ENCODE peak calls at places on chromosome 11, in nine cellular contexts. One of them, this sample, is unnamed.

GRCh38 chr11:44609783-44610155 is 44.3 kb downstream of the CD82 start:
- DNase-seq in adrenal gland: no peak
- DNase-seq in AG10803: no peak
- DNase-seq in mucosa of descending colon: no peak
- DNase-seq in body of pancreas: no peak
- DNase-seq in transverse colon: no peak
- DNase-seq in foreskin fibroblast: no peak
- DNase-seq in cardiac fibroblast: no peak
- DNase-seq in fibroblast of villous mesenchyme: no peak
- DNase-seq in this sample: no peak

GRCh38 chr11:3169235-3169951 is 4.3 kb upstream of the OSBPL5 start:
- DNase-seq in cardiac fibroblast: peak; percentile 72
- DNase-seq in mucosa of descending colon: no peak
- DNase-seq in AG10803: peak; percentile 72
- DNase-seq in foreskin fibroblast: peak; percentile 91
- DNase-seq in transverse colon: peak; percentile 24
- DNase-seq in fibroblast of villous mesenchyme: peak; percentile 77
- DNase-seq in adrenal gland: peak; percentile 63
- DNase-seq in body of pancreas: peak; percentile 43
- DNase-seq in this sample: no peak

GRCh38 chr11:118343248-118343647 is 743 bp upstream of the CD3D start:
- DNase-seq in adrenal gland: no peak
- DNase-seq in cardiac fibroblast: no peak
- DNase-seq in transverse colon: no peak
- DNase-seq in AG10803: no peak
- DNase-seq in body of pancreas: no peak
- DNase-seq in fibroblast of villous mesenchyme: no peak
- DNase-seq in mucosa of descending colon: no peak
- DNase-seq in foreskin fibroblast: no peak
- DNase-seq in this sample: no peak

GRCh38 chr11:125253795-125254525 is 89.4 kb downstream of the PKNOX2 start:
- DNase-seq in adrenal gland: no peak
- DNase-seq in AG10803: no peak
- DNase-seq in foreskin fibroblast: no peak
- DNase-seq in fibroblast of villous mesenchyme: peak; percentile 24
- DNase-seq in cardiac fibroblast: no peak
- DNase-seq in body of pancreas: no peak
- DNase-seq in transverse colon: no peak
- DNase-seq in mucosa of descending colon: no peak
- DNase-seq in this sample: no peak

GRCh38 chr11:1875093-1875785 is 16.5 kb downstream of the PRR33 start:
- DNase-seq in mucosa of descending colon: peak; percentile 45
- DNase-seq in AG10803: no peak
- DNase-seq in transverse colon: peak; percentile 7
- DNase-seq in adrenal gland: peak; percentile 46
- DNase-seq in foreskin fibroblast: peak; percentile 23
- DNase-seq in cardiac fibroblast: no peak
- DNase-seq in fibroblast of villous mesenchyme: no peak
- DNase-seq in body of pancreas: no peak
- DNase-seq in this sample: no peak

GRCh38 chr11:134544095-134544815 is 132.2 kb upstream of the B3GAT1 start:
- DNase-seq in mucosa of descending colon: no peak
- DNase-seq in AG10803: no peak
- DNase-seq in foreskin fibroblast: no peak
- DNase-seq in adrenal gland: no peak
- DNase-seq in transverse colon: no peak
- DNase-seq in cardiac fibroblast: no peak
- DNase-seq in body of pancreas: no peak
- DNase-seq in fibroblast of villous mesenchyme: no peak
- DNase-seq in this sample: no peak

GRCh38 chr11:68099057-68099456 is 22.1 kb downstream of the CHKA start:
- DNase-seq in transverse colon: no peak
- DNase-seq in adrenal gland: no peak
- DNase-seq in AG10803: no peak
- DNase-seq in foreskin fibroblast: no peak
- DNase-seq in fibroblast of villous mesenchyme: no peak
- DNase-seq in body of pancreas: no peak
- DNase-seq in cardiac fibroblast: no peak
- DNase-seq in mucosa of descending colon: no peak
- DNase-seq in this sample: no peak

GRCh38 chr11:120303004-120303637 is 22.0 kb upstream of the TLCD5 start:
- DNase-seq in AG10803: peak; percentile 76
- DNase-seq in cardiac fibroblast: peak; percentile 92
- DNase-seq in adrenal gland: peak; percentile 88
- DNase-seq in foreskin fibroblast: peak; percentile 88
- DNase-seq in transverse colon: peak; percentile 81
- DNase-seq in fibroblast of villous mesenchyme: peak; percentile 80
- DNase-seq in mucosa of descending colon: peak; percentile 64
- DNase-seq in body of pancreas: peak; percentile 81
- DNase-seq in this sample: peak; percentile 40

GRCh38 chr11:131758726-131759125 is 388.3 kb downstream of the NTM start:
- DNase-seq in fibroblast of villous mesenchyme: no peak
- DNase-seq in adrenal gland: no peak
- DNase-seq in foreskin fibroblast: no peak
- DNase-seq in transverse colon: no peak
- DNase-seq in cardiac fibroblast: peak; percentile 55
- DNase-seq in body of pancreas: no peak
- DNase-seq in AG10803: no peak
- DNase-seq in mucosa of descending colon: no peak
- DNase-seq in this sample: no peak

GRCh38 chr11:123357353-123357989 is 72.6 kb upstream of the GRAMD1B start:
- DNase-seq in adrenal gland: no peak
- DNase-seq in mucosa of descending colon: no peak
- DNase-seq in fibroblast of villous mesenchyme: no peak
- DNase-seq in cardiac fibroblast: no peak
- DNase-seq in AG10803: no peak
- DNase-seq in foreskin fibroblast: no peak
- DNase-seq in body of pancreas: no peak
- DNase-seq in transverse colon: no peak
- DNase-seq in this sample: no peak

GRCh38 chr11:104573431-104573830 is 324.8 kb downstream of the CASP12 start:
- DNase-seq in body of pancreas: no peak
- DNase-seq in mucosa of descending colon: no peak
- DNase-seq in foreskin fibroblast: peak; percentile 78
- DNase-seq in AG10803: peak; percentile 40
- DNase-seq in fibroblast of villous mesenchyme: no peak
- DNase-seq in adrenal gland: no peak
- DNase-seq in transverse colon: no peak
- DNase-seq in cardiac fibroblast: peak; percentile 84
- DNase-seq in this sample: no peak

GRCh38 chr11:27468209-27468608 is 4.4 kb downstream of the LGR4 start:
- DNase-seq in body of pancreas: peak; percentile 34
- DNase-seq in fibroblast of villous mesenchyme: peak; percentile 60
- DNase-seq in mucosa of descending colon: no peak
- DNase-seq in cardiac fibroblast: peak; percentile 92
- DNase-seq in adrenal gland: no peak
- DNase-seq in AG10803: peak; percentile 96
- DNase-seq in foreskin fibroblast: peak; percentile 80
- DNase-seq in transverse colon: no peak
- DNase-seq in this sample: peak; percentile 96

GRCh38 chr11:47587733-47588326 is 1.4 kb downstream of the FAM180B start:
- DNase-seq in fibroblast of villous mesenchyme: no peak
- DNase-seq in foreskin fibroblast: peak; percentile 31
- DNase-seq in AG10803: no peak
- DNase-seq in body of pancreas: peak; percentile 64
- DNase-seq in transverse colon: peak; percentile 41
- DNase-seq in adrenal gland: peak; percentile 52
- DNase-seq in mucosa of descending colon: peak; percentile 42
- DNase-seq in cardiac fibroblast: no peak
- DNase-seq in this sample: no peak

GRCh38 chr11:46741600-46742484 is 22.8 kb downstream of the F2 start:
- DNase-seq in AG10803: no peak
- DNase-seq in fibroblast of villous mesenchyme: no peak
- DNase-seq in mucosa of descending colon: no peak
- DNase-seq in foreskin fibroblast: no peak
- DNase-seq in transverse colon: no peak
- DNase-seq in body of pancreas: no peak
- DNase-seq in adrenal gland: no peak
- DNase-seq in cardiac fibroblast: no peak
- DNase-seq in this sample: peak; percentile 27

DNA sequence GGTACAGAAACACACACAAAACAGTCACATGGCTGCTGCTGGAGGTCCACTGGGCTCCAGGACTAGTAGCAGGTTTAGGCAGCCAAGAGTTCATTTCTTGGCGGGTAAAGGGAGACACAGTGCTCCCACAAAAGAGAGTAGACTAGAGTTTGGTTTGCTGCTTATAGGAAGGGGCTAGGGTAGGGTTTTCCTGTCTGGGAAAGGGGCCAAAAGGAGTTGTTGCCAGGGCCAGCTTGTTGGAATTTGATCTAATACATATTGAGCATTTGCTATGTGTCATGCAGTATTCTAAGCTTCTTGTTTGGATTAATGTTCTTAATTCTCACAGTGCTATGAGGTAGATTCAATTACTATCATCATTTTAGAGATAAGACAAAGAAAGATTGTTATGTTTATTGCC is 195.1 kb upstream of the PLET1 start:
- DNase-seq in foreskin fibroblast: no peak
- DNase-seq in fibroblast of villous mesenchyme: peak; percentile 2
- DNase-seq in body of pancreas: no peak
- DNase-seq in adrenal gland: no peak
- DNase-seq in AG10803: no peak
- DNase-seq in transverse colon: no peak
- DNase-seq in cardiac fibroblast: no peak
- DNase-seq in mucosa of descending colon: no peak
- DNase-seq in this sample: no peak
- TF ChIP-seq CTCF in foreskin fibroblast: no peak
- TF ChIP-seq CTCF in fibroblast of villous mesenchyme: no peak
- TF ChIP-seq CTCF in body of pancreas: no peak
- TF ChIP-seq CTCF in adrenal gland: no peak
- TF ChIP-seq CTCF in AG10803: no peak
- TF ChIP-seq CTCF in transverse colon: no peak
- TF ChIP-seq CTCF in cardiac fibroblast: no peak
- TF ChIP-seq CTCF in mucosa of descending colon: no peak
- TF ChIP-seq CTCF in this sample: no peak

DNA sequence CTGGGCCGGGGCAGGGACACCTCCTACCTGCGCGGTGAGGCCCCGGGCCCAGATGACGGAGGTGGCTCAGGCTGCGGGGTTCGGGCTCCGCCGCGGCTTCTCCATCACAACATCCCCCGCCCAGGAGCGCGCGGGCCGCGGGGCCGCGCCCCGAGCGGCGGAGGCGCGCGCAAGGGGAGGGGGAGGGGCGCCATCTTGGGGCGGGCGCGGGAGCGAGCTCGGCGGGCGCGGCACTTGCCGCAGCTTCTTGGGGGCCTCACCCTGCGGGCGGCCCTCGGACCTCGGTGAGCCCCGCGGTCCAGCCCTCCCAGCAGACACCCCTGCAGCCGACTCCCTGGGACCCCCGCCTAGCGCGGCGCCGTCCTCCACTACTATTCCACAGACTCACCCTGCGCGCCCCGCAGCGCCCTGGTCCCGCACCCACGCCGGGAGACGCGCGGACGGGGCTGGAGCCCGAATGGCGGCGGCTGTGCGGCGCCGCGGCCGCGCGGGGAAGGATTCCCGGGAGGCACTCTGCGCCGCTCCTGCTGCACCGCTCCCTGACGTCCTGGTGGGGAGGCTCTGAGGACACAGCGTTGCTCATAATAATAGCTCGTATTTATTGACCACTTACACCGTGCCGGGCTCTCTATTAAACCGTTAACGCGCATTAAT is at the start of gene APBB1:
- DNase-seq in AG10803: peak; percentile 48
- DNase-seq in foreskin fibroblast: peak; percentile 89
- DNase-seq in transverse colon: peak; percentile 73
- DNase-seq in adrenal gland: peak; percentile 65
- DNase-seq in body of pancreas: peak; percentile 56
- DNase-seq in fibroblast of villous mesenchyme: peak; percentile 44
- DNase-seq in cardiac fibroblast: peak; percentile 46
- DNase-seq in mucosa of descending colon: peak; percentile 81
- DNase-seq in this sample: no peak
- H3K4me3 ChIP-seq in AG10803: peak within 1 kb of the TSS; percentile 77
- H3K4me3 ChIP-seq in foreskin fibroblast: peak within 1 kb of the TSS; percentile 76
- H3K4me3 ChIP-seq in transverse colon: peak within 1 kb of the TSS; percentile 86
- H3K4me3 ChIP-seq in adrenal gland: peak within 1 kb of the TSS; percentile 66
- H3K4me3 ChIP-seq in body of pancreas: peak within 1 kb of the TSS; percentile 54
- H3K4me3 ChIP-seq in fibroblast of villous mesenchyme: peak within 1 kb of the TSS; percentile 78
- H3K4me3 ChIP-seq in cardiac fibroblast: peak within 1 kb of the TSS; percentile 74
- H3K4me3 ChIP-seq in mucosa of descending colon: peak within 1 kb of the TSS; percentile 67
- H3K4me3 ChIP-seq in this sample: peak within 1 kb of the TSS; percentile 79

GRCh38 chr11:126968915-126969314 is 31.7 kb downstream of the KIRREL3 start:
- DNase-seq in transverse colon: no peak
- DNase-seq in mucosa of descending colon: no peak
- DNase-seq in fibroblast of villous mesenchyme: no peak
- DNase-seq in AG10803: peak; percentile 9
- DNase-seq in cardiac fibroblast: no peak
- DNase-seq in foreskin fibroblast: peak; percentile 23
- DNase-seq in adrenal gland: no peak
- DNase-seq in body of pancreas: no peak
- DNase-seq in this sample: no peak
- TF ChIP-seq CTCF in transverse colon: no peak
- TF ChIP-seq CTCF in mucosa of descending colon: no peak
- TF ChIP-seq CTCF in fibroblast of villous mesenchyme: no peak
- TF ChIP-seq CTCF in AG10803: peak; percentile 14
- TF ChIP-seq CTCF in cardiac fibroblast: no peak
- TF ChIP-seq CTCF in foreskin fibroblast: no peak
- TF ChIP-seq CTCF in adrenal gland: no peak
- TF ChIP-seq CTCF in body of pancreas: no peak
- TF ChIP-seq CTCF in this sample: peak; percentile 20

GRCh38 chr11:8068605-8069221 is 12.3 kb upstream of the TUB start:
- DNase-seq in mucosa of descending colon: no peak
- DNase-seq in foreskin fibroblast: peak; percentile 73
- DNase-seq in cardiac fibroblast: peak; percentile 61
- DNase-seq in transverse colon: peak; percentile 20
- DNase-seq in body of pancreas: peak; percentile 62
- DNase-seq in fibroblast of villous mesenchyme: peak; percentile 93
- DNase-seq in adrenal gland: peak; percentile 92
- DNase-seq in AG10803: peak; percentile 77
- DNase-seq in this sample: peak; percentile 78

GRCh38 chr11:8066911-8067455 is 14.0 kb upstream of the TUB start:
- DNase-seq in cardiac fibroblast: no peak
- DNase-seq in adrenal gland: no peak
- DNase-seq in fibroblast of villous mesenchyme: peak; percentile 16
- DNase-seq in foreskin fibroblast: no peak
- DNase-seq in body of pancreas: no peak
- DNase-seq in transverse colon: no peak
- DNase-seq in mucosa of descending colon: no peak
- DNase-seq in AG10803: no peak
- DNase-seq in this sample: no peak

GRCh38 chr11:8067929-8068575 is 13.0 kb upstream of the TUB start:
- DNase-seq in transverse colon: no peak
- DNase-seq in foreskin fibroblast: no peak
- DNase-seq in fibroblast of villous mesenchyme: peak; percentile 72
- DNase-seq in body of pancreas: no peak
- DNase-seq in cardiac fibroblast: no peak
- DNase-seq in mucosa of descending colon: no peak
- DNase-seq in adrenal gland: no peak
- DNase-seq in AG10803: no peak
- DNase-seq in this sample: no peak

GRCh38 chr11:8066036-8066910 is 14.7 kb upstream of the TUB start:
- DNase-seq in adrenal gland: no peak
- DNase-seq in cardiac fibroblast: no peak
- DNase-seq in transverse colon: no peak
- DNase-seq in mucosa of descending colon: no peak
- DNase-seq in foreskin fibroblast: no peak
- DNase-seq in fibroblast of villous mesenchyme: no peak
- DNase-seq in body of pancreas: no peak
- DNase-seq in AG10803: no peak
- DNase-seq in this sample: no peak

DNA sequence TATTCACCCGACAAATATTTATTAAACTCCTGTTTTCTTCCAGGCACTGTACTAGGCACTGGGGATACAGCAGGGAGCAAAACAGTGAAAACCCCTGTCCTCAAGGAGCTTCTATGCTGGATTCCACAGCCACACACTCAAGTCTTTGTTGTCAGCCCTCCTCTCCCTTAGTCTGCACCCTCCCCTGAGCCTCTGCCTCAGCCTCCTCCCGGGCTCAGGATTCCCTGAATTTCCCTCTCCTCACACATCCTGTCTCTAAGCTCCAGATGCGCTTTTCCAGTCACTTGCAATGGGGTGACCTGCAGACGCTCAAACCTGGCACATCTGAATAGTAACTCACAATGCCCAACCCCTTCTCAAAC is 13.5 kb upstream of the TUB start:
- DNase-seq in body of pancreas: no peak
- DNase-seq in AG10803: no peak
- DNase-seq in transverse colon: no peak
- DNase-seq in foreskin fibroblast: no peak
- DNase-seq in fibroblast of villous mesenchyme: no peak
- DNase-seq in mucosa of descending colon: no peak
- DNase-seq in cardiac fibroblast: no peak
- DNase-seq in adrenal gland: no peak
- DNase-seq in this sample: no peak
- H3K4me3 ChIP-seq in body of pancreas: no peak overlapping the region
- H3K4me3 ChIP-seq in AG10803: no peak overlapping the region
- H3K4me3 ChIP-seq in transverse colon: no peak overlapping the region
- H3K4me3 ChIP-seq in foreskin fibroblast: no peak overlapping the region
- H3K4me3 ChIP-seq in fibroblast of villous mesenchyme: no peak overlapping the region
- H3K4me3 ChIP-seq in mucosa of descending colon: no peak overlapping the region
- H3K4me3 ChIP-seq in cardiac fibroblast: no peak overlapping the region
- H3K4me3 ChIP-seq in adrenal gland: no peak overlapping the region
- H3K4me3 ChIP-seq in this sample: no peak overlapping the region